ENCODE peak calls at places on chromosomes 4 and X, in nine cellular contexts. P, W, K, B, M, E, F, R and H are unnamed samples.

GRCh38 chr4:24930136-24930535 is 17.3 kb upstream of the CCDC149 start:
- DNase-seq in P (no peak), W (no peak), K (no peak), B (no peak), M (peak; percentile 19), E (no peak), F (no peak), R (no peak), H (no peak)

GRCh38 chr4:17376205-17376604 is 135.7 kb downstream of the QDPR start:
- DNase-seq in P (no peak), W (no peak), K (no peak), B (no peak), M (peak; percentile 71), E (no peak), F (no peak), R (no peak), H (no peak)

GRCh38 chrX:135688137-135688536 is 25.3 kb upstream of the CT45A1 start:
- DNase-seq in P (no peak), W (no peak), K (peak; percentile 0), B (no peak), M (no peak), E (peak; percentile 4), F (no peak), R (no peak), H (peak; percentile 34)

GRCh38 chr4:7417639-7418038 is 17.1 kb downstream of the PSAPL1 start:
- DNase-seq in P (peak; percentile 2), W (no peak), K (no peak), B (peak; percentile 12), M (no peak), E (no peak), F (no peak), R (no peak), H (peak; percentile 1)

GRCh38 chr4:5524900-5525299 is 183.5 kb downstream of the EVC2 start:
- DNase-seq in P (no peak), W (no peak), K (no peak), B (no peak), M (peak; percentile 87), E (no peak), F (no peak), R (no peak), H (peak; percentile 80)

GRCh38 chr4:147576084-147576483 is 41.1 kb upstream of the TMEM184C start:
- DNase-seq in P (no peak), W (no peak), K (no peak), B (no peak), M (no peak), E (peak; percentile 22), F (no peak), R (no peak), H (no peak)

GRCh38 chrX:107775734-107776511 is at the start of gene TSC22D3:
- DNase-seq in P (peak; percentile 86), W (peak; percentile 44), K (peak; percentile 94), B (peak; percentile 94), M (peak; percentile 54), E (no peak), F (peak; percentile 90), R (no peak), H (peak; percentile 68)

GRCh38 chrX:63686878-63687714 is 97.9 kb downstream of the ARHGEF9 start:
- DNase-seq in P (no peak), W (no peak), K (peak; percentile 25), B (no peak), M (peak; percentile 32), E (peak; percentile 19), F (peak; percentile 35), R (peak; percentile 4), H (peak; percentile 11)

GRCh38 chr4:78612398-78613005 is 60.9 kb downstream of the ANXA3 start:
- DNase-seq in P (no peak), W (no peak), K (peak; percentile 35), B (no peak), M (peak; percentile 45), E (peak; percentile 37), F (peak; percentile 49), R (peak; percentile 26), H (peak; percentile 37)

GRCh38 chr4:106316773-106317409 is 541 bp downstream of the AIMP1 start:
- DNase-seq in P (no peak), W (no peak), K (peak; percentile 14), B (no peak), M (peak; percentile 6), E (no peak), F (peak; percentile 15), R (no peak), H (no peak)

GRCh38 chr4:81664079-81664478 is 192.4 kb upstream of the RASGEF1B start:
- DNase-seq in P (no peak), W (no peak), K (peak; percentile 22), B (no peak), M (no peak), E (no peak), F (no peak), R (no peak), H (no peak)

GRCh38 chrX:112473654-112474053 is 206.1 kb downstream of the LHFPL1 start:
- DNase-seq in P (no peak), W (no peak), K (no peak), B (no peak), M (no peak), E (no peak), F (no peak), R (no peak), H (no peak)

GRCh38 chr4:178554352-178554751 is 1112.1 kb upstream of the AGA start:
- DNase-seq in P (no peak), W (no peak), K (no peak), B (no peak), M (no peak), E (no peak), F (no peak), R (no peak), H (no peak)

GRCh38 chr4:173521474-173522159 is 8.4 kb downstream of the HAND2 start:
- DNase-seq in P (no peak), W (no peak), K (peak; percentile 56), B (peak; percentile 89), M (no peak), E (no peak), F (no peak), R (no peak), H (peak; percentile 83)
- H3K27me3 ChIP-seq in P (no peaks in the 10 kb centered on the region), W (peaks cover 76% of the 10 kb centered on the region), K (peaks cover 9% of the 10 kb centered on the region), B (no peaks in the 10 kb centered on the region), M (peaks cover 68% of the 10 kb centered on the region), E (no peaks in the 10 kb centered on the region), F (peaks cover 86% of the 10 kb centered on the region), R (peaks cover 74% of the 10 kb centered on the region), H (no peaks in the 10 kb centered on the region)

DNA sequence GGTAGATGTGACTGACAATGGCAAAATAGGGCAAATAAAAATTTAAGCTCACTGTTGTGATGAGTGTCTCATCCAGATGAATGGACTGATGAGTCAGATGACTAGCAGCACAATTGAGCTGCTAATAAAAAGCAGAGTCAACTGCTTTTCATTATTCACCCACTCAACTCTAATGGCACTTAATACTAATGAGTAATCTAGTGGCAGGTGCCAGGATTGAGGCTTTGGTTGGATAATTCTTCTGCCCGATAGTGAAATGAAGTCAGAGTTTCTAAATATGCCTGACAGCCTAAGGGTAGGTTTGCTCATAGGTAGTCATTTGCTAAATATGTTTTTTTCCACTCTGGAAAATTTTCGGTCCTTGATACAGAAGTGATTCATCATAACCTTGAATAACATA is 10.4 kb downstream of the OGT start:
- DNase-seq in P (no peak), W (no peak), K (no peak), B (no peak), M (peak; percentile 86), E (no peak), F (peak; percentile 25), R (no peak), H (no peak)
- H3K4me3 ChIP-seq in P (no peak overlapping the region), W (peak overlapping the region; percentile 28), K (no peak overlapping the region), B (no peak overlapping the region), M (no peak overlapping the region), E (no peak overlapping the region), F (no peak overlapping the region), R (no peak overlapping the region), H (no peak overlapping the region)

DNA sequence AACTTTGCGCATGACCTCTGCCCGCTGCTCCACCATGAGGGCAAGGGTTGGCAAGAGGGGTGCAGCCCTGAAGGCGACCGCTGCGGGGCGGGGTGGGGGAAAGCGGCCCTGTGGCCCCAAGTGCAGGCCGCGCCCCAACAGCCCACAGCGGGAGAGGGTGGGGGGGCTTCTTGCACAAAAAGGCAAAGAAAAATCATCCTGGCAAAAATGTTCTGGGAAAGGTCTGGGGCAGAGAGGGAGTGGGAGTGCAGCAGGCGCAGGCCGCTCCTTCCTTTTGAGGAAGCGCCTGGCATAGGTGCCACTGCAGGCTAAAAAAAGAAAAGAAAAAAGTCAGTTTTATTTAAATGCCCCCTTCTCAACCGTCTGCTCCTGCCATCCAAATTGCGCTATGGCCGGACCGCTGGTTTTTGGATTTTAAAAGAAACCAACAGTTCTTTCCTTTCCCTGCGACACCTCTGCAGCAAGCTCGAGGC is 1.4 kb downstream of the ARX start:
- DNase-seq in P (no peak), W (no peak), K (no peak), B (no peak), M (no peak), E (no peak), F (no peak), R (no peak), H (no peak)
- H3K27me3 ChIP-seq in P (no peaks in the 10 kb centered on the region), W (peaks cover 9% of the 10 kb centered on the region), K (peaks cover 99% of the 10 kb centered on the region), B (peaks cover 68% of the 10 kb centered on the region), M (peaks cover 59% of the 10 kb centered on the region), E (peaks cover 5% of the 10 kb centered on the region), F (peaks cover 95% of the 10 kb centered on the region), R (peaks cover 82% of the 10 kb centered on the region), H (peaks cover 77% of the 10 kb centered on the region)

GRCh38 chrX:101386542-101386885 is 523 bp upstream of the BTK start:
- DNase-seq in P (no peak), W (no peak), K (no peak), B (no peak), M (no peak), E (no peak), F (no peak), R (no peak), H (no peak)

GRCh38 chrX:101383679-101384078 is 2.3 kb downstream of the BTK start:
- DNase-seq in P (no peak), W (no peak), K (no peak), B (no peak), M (no peak), E (no peak), F (no peak), R (no peak), H (no peak)

GRCh38 chrX:101388604-101389003 is 2.2 kb upstream of the RPL36A start:
- DNase-seq in P (no peak), W (no peak), K (no peak), B (no peak), M (no peak), E (no peak), F (no peak), R (no peak), H (no peak)

GRCh38 chrX:101385026-101385684 is 836 bp downstream of the BTK start:
- DNase-seq in P (no peak), W (no peak), K (no peak), B (no peak), M (no peak), E (no peak), F (no peak), R (no peak), H (no peak)

DNA sequence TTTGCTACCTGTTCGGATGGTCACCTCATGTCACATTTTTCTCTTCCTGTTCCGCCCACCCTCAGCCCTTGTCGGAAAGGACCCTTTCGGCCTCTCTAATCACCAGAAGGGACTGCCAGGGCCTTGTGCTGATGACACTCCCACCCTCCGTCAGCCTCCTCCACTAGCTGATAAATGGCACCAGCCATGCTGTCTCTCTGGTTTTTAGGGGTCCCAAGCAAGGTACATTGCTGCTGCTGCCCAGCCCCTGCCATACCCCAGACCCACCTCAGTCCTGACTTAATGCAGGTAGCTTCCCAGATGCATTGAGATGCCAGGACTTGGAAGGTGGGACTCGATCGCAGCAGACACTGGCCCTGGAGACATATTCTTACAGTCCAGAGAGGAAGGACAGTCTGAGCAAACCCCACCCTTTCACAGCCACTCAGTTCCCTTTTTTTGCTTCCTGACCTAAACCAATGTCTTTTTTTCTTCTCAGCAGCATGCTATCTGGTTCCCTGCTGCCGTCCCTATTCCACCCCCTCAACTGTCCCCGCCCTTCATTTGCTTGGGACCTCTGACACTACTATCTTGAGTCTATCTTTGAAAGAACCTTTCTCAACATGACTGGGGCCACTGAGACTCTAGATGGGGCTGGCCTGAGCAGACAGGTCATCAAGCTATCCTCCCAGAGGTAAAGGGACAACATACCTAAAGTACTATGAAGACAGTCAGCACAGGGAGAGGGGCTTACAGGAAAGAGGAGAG is at the start of gene BTK:
- DNase-seq in P (no peak), W (no peak), K (no peak), B (no peak), M (no peak), E (no peak), F (no peak), R (no peak), H (no peak)
- H3K4me3 ChIP-seq in P (no peak within 1 kb of the TSS), W (no peak within 1 kb of the TSS), K (no peak within 1 kb of the TSS), B (no peak within 1 kb of the TSS), M (no peak within 1 kb of the TSS), E (no peak within 1 kb of the TSS), F (no peak within 1 kb of the TSS), R (no peak within 1 kb of the TSS), H (no peak within 1 kb of the TSS)